ENCODE peak calls at places on chromosomes 3 and 15, in nine cellular contexts. Y, V, I, K, F, Z, L, W and H are unnamed samples.
A peak's percentile ranks its signal among the peaks of the same experiment; 100 is the strongest.

GRCh38 chr3:190811775-190812480 is 50.6 kb downstream of the GMNC start:
- DNase-seq in Z (peak; percentile 77), W (peak; percentile 40), L (no peak), V (peak; percentile 91), F (peak; percentile 4), Y (no peak), K (no peak), I (no peak), H (peak; percentile 76)

GRCh38 chr15:95549168-95549738 is 781.2 kb upstream of the NR2F2 start:
- DNase-seq in V (no peak), F (no peak), Y (no peak), Z (no peak), K (no peak), I (no peak), L (no peak), W (no peak), H (no peak)

GRCh38 chr3:57434041-57434440 is 110.1 kb downstream of the DNAH12 start:
- DNase-seq in K (no peak), L (peak; percentile 1), V (peak; percentile 64), Z (peak; percentile 63), F (no peak), Y (no peak), W (peak; percentile 2), I (no peak), H (peak; percentile 60)

GRCh38 chr15:82715003-82715402 is 5.3 kb upstream of the AP3B2 start:
- DNase-seq in K (no peak), W (no peak), I (no peak), L (no peak), V (no peak), F (no peak), Z (no peak), Y (no peak), H (no peak)

GRCh38 chr3:24401090-24401810 is 93.4 kb downstream of the THRB start:
- DNase-seq in I (no peak), K (no peak), F (no peak), V (no peak), L (no peak), Z (peak; percentile 25), Y (no peak), W (no peak), H (no peak)

GRCh38 chr3:40995271-40995670 is 204.0 kb upstream of the CTNNB1 start:
- DNase-seq in W (no peak), K (no peak), Y (no peak), Z (no peak), F (no peak), I (no peak), V (no peak), L (no peak), H (no peak)

GRCh38 chr3:72601983-72602382 is 246.3 kb downstream of the SHQ1 start:
- DNase-seq in V (peak; percentile 48), L (no peak), I (no peak), Y (no peak), W (no peak), K (no peak), F (no peak), Z (no peak), H (no peak)

GRCh38 chr3:72445827-72446405 is 402.3 kb downstream of the SHQ1 start:
- DNase-seq in I (no peak), Y (no peak), L (no peak), K (no peak), V (no peak), Z (peak; percentile 15), W (no peak), F (no peak), H (no peak)

GRCh38 chr3:89742546-89742945 is 635.1 kb downstream of the EPHA3 start:
- DNase-seq in L (no peak), V (no peak), I (no peak), K (no peak), Y (no peak), W (no peak), Z (no peak), F (no peak), H (no peak)

GRCh38 chr15:85707519-85708338 is 87.0 kb downstream of the KLHL25 start:
- DNase-seq in L (no peak), K (no peak), Y (no peak), V (peak; percentile 17), Z (peak; percentile 79), I (no peak), W (peak; percentile 9), F (no peak), H (peak; percentile 64)

GRCh38 chr15:42275780-42276395 is 2.7 kb upstream of the TMEM87A start:
- DNase-seq in Z (no peak), K (no peak), W (no peak), I (no peak), F (no peak), V (no peak), Y (no peak), L (no peak), H (no peak)

GRCh38 chr3:50177346-50177745 is 14.1 kb upstream of the GNAT1 start:
- DNase-seq in V (no peak), L (no peak), I (no peak), Z (no peak), K (no peak), F (no peak), Y (no peak), W (no peak), H (no peak)

GRCh38 chr3:65894126-65894525 is 144.6 kb downstream of the MAGI1 start:
- DNase-seq in Z (no peak), Y (no peak), L (no peak), I (no peak), W (no peak), F (no peak), V (no peak), K (no peak), H (no peak)

GRCh38 chr3:13890377-13891016 is 10.6 kb upstream of the WNT7A start:
- DNase-seq in W (peak; percentile 11), V (no peak), Y (no peak), I (no peak), Z (no peak), F (no peak), L (no peak), K (no peak), H (no peak)

GRCh38 chr15:39321977-39322376 is 258.9 kb upstream of the THBS1 start:
- DNase-seq in Y (no peak), Z (peak; percentile 49), W (no peak), V (no peak), F (no peak), I (no peak), K (no peak), L (no peak), H (no peak)

GRCh38 chr3:190012314-190012782 is 108.3 kb downstream of the P3H2 start:
- DNase-seq in W (no peak), Y (no peak), V (peak; percentile 38), Z (peak; percentile 77), F (no peak), I (no peak), L (no peak), K (no peak), H (peak; percentile 96)

GRCh38 chr15:87712211-87712610 is 544.3 kb downstream of the NTRK3 start:
- DNase-seq in K (no peak), L (no peak), Z (no peak), V (no peak), I (no peak), Y (no peak), F (no peak), W (no peak), H (no peak)

GRCh38 chr15:79831635-79832034 is 65.2 kb downstream of the MTHFS start:
- DNase-seq in V (no peak), F (no peak), Z (no peak), W (no peak), I (no peak), L (no peak), Y (no peak), K (no peak), H (no peak)

GRCh38 chr15:23415321-23415865 is 31.6 kb downstream of the GOLGA6L2 start:
- DNase-seq in Z (no peak), K (no peak), W (no peak), V (no peak), F (no peak), L (no peak), I (no peak), Y (no peak), H (no peak)

GRCh38 chr3:65619391-65620298 is 419.1 kb downstream of the MAGI1 start:
- DNase-seq in K (no peak), W (no peak), V (peak; percentile 67), I (no peak), L (no peak), Y (no peak), Z (peak; percentile 62), F (peak; percentile 35), H (peak; percentile 67)

GRCh38 chr3:188401244-188401604 is 247.3 kb downstream of the LPP start:
- DNase-seq in I (no peak), Y (no peak), V (no peak), W (no peak), L (no peak), Z (no peak), K (no peak), F (no peak), H (no peak)

GRCh38 chr3:126315083-126315658 is 42.0 kb downstream of the KLF15 start:
- DNase-seq in K (no peak), L (no peak), Z (no peak), I (no peak), W (no peak), F (no peak), Y (no peak), V (no peak), H (no peak)

GRCh38 chr3:63067999-63068645 is 192.9 kb upstream of the CADPS start:
- DNase-seq in V (peak; percentile 12), W (no peak), K (no peak), Z (peak; percentile 47), F (no peak), Y (no peak), L (peak; percentile 5), I (no peak), H (peak; percentile 75)

GRCh38 chr3:158908187-158908762 is 106.4 kb downstream of the MFSD1 start:
- DNase-seq in W (no peak), Z (no peak), L (no peak), F (no peak), K (no peak), V (no peak), I (no peak), Y (no peak), H (no peak)

GRCh38 chr3:37688756-37689155 is 172.9 kb upstream of the CTDSPL start:
- DNase-seq in L (no peak), F (no peak), I (no peak), W (no peak), K (no peak), Z (no peak), Y (no peak), V (no peak), H (no peak)

GRCh38 chr15:98874773-98875172 is 132.8 kb downstream of the PGPEP1L start:
- DNase-seq in V (no peak), L (no peak), Z (peak; percentile 43), I (no peak), F (no peak), K (no peak), W (peak; percentile 28), Y (no peak), H (peak; percentile 57)

GRCh38 chr3:135057996-135058395 is 262.9 kb downstream of the EPHB1 start:
- DNase-seq in L (no peak), V (no peak), Z (no peak), Y (no peak), K (no peak), F (no peak), I (no peak), W (no peak), H (no peak)